ENCODE peak calls at places on chromosomes 4 and X, in six cellular contexts. Y is choroid plexus epithelial cell, M is fibroblast of lung, J is mucosa of descending colon, L is astrocyte of the spinal cord, O is cardiac fibroblast. E is an unnamed sample.

GRCh38 chrX:131779313-131779712 is 235.4 kb downstream of the OR13H1 start:
- DNase-seq in Y (no peak), M (no peak), J (no peak), L (no peak), O (no peak), E (no peak)

GRCh38 chr4:69860521-69861298 is 765 bp upstream of the SULT1E1 start:
- DNase-seq in Y (no peak), M (no peak), J (no peak), L (no peak), O (no peak), E (peak)

GRCh38 chr4:145178740-145179139 is 1.6 kb downstream of the OTUD4 start:
- DNase-seq in Y (no peak), M (no peak), J (peak), L (no peak), O (no peak), E (peak)

GRCh38 chr4:171759274-171759673 is 53.9 kb upstream of the GALNTL6 start:
- DNase-seq in Y (no peak), M (no peak), J (no peak), L (no peak), O (no peak), E (no peak)

GRCh38 chr4:14783011-14783877 is 219.0 kb upstream of the CPEB2 start:
- DNase-seq in Y (peak), M (peak), J (no peak), L (peak), O (peak), E (peak)

GRCh38 chr4:42018451-42018850 is 28.1 kb downstream of the SLC30A9 start:
- DNase-seq in Y (no peak), M (peak), J (no peak), L (peak), O (no peak), E (no peak)

GRCh38 chr4:113901994-113902787 is 77.3 kb downstream of the ARSJ start:
- DNase-seq in Y (no peak), M (no peak), J (peak), L (no peak), O (no peak), E (peak)

GRCh38 chrX:9434151-9434550 is 30.7 kb upstream of the TBL1X start:
- DNase-seq in Y (no peak), M (peak), J (no peak), L (no peak), O (no peak), E (no peak)

GRCh38 chrX:127702527-127702926 is 349.7 kb downstream of the ACTRT1 start:
- DNase-seq in Y (no peak), M (no peak), J (no peak), L (no peak), O (no peak), E (no peak)

GRCh38 chr4:28075557-28075956 is 1214.9 kb downstream of the STIM2 start:
- DNase-seq in Y (no peak), M (no peak), J (no peak), L (no peak), O (no peak), E (no peak)

GRCh38 chrX:17922303-17922702 is 61.2 kb upstream of the RAI2 start:
- DNase-seq in Y (no peak), M (no peak), J (peak), L (no peak), O (no peak), E (no peak)

GRCh38 chr4:137905930-137906329 is 336.2 kb downstream of the SLC7A11 start:
- DNase-seq in Y (peak), M (peak), J (no peak), L (peak), O (peak), E (no peak)

GRCh38 chr4:123696712-123697111 is 300.1 kb downstream of the SPRY1 start:
- DNase-seq in Y (no peak), M (no peak), J (no peak), L (no peak), O (no peak), E (no peak)

GRCh38 chr4:661856-662761 is 12.0 kb downstream of the ATP5ME start:
- DNase-seq in Y (no peak), M (no peak), J (no peak), L (no peak), O (no peak), E (no peak)

GRCh38 chr4:152052431-152053057 is 291.7 kb upstream of the GATB start:
- DNase-seq in Y (peak), M (peak), J (no peak), L (peak), O (peak), E (no peak)

GRCh38 chr4:15832523-15833451 is 54.7 kb downstream of the CD38 start:
- DNase-seq in Y (no peak), M (no peak), J (no peak), L (no peak), O (no peak), E (peak)

GRCh38 chrX:48695925-48696300 is 621 bp upstream of the SUV39H1 start:
- DNase-seq in Y (no peak), M (no peak), J (no peak), L (no peak), O (no peak), E (no peak)

GRCh38 chrX:107861056-107861455 is 35.4 kb downstream of the MID2 start:
- DNase-seq in Y (peak), M (no peak), J (no peak), L (no peak), O (no peak), E (peak)

GRCh38 chrX:68375803-68376202 is 57.5 kb downstream of the OPHN1 start:
- DNase-seq in Y (no peak), M (no peak), J (no peak), L (no peak), O (no peak), E (no peak)

GRCh38 chr4:72712997-72713396 is 144.0 kb upstream of the ADAMTS3 start:
- DNase-seq in Y (peak), M (no peak), J (no peak), L (no peak), O (no peak), E (peak)

GRCh38 chr4:69881173-69881773 is 21.3 kb upstream of the SULT1E1 start:
- DNase-seq in Y (peak), M (peak), J (peak), L (peak), O (peak), E (peak)

GRCh38 chr4:173448919-173449641 is 50.2 kb upstream of the SCRG1 start:
- DNase-seq in Y (no peak), M (no peak), J (no peak), L (no peak), O (no peak), E (no peak)

DNA sequence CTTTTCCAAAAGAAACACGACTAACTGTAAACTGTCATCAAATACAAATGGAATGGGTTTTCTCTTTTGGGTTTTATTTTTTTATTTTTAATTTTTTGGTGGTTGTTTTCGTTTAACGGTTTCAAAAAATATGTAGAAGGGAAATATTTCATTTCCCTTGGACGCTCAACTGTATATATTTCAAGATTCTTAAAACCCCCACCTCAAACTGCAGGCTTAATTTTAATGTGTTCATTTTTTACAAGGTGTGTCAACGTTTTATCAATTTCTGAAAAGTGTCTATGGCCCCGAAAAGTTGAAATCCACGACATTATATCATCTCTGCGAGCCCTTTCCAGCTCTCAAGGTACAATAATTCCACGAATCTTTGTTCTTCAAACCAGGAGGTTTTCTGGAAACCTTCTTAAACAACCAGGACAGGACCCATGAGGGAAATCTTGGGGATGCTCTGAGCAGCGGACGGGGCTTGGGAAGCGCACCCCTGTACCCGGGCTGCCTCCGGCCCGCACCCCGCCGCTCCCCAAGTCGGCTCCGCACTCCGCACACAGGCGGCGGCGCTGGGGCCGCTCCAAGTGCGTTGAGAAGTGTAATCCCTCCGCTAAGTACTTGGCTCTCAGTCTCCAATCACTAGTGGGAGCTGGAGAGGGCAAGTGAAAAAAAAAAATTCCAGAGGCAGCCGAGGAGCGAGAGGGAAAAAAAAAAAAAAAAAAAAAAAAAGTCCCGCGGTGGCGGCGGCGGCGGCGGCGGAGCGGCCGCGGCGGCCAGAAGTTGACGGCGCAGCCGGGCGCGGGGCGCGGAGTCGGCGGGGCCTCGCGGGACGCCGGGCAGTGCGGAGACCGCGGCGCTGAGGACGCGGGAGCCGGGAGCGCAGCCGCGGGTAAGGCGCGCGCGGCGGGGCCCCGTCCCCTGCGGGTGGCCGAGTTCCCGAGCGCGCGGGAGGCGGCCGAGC is at the start of gene BMPR1B:
- DNase-seq in Y (peak), M (peak), J (peak), L (peak), O (peak), E (peak)
- H3K4me3 ChIP-seq in Y (peak), M (peak), J (no peak), L (peak), O (peak), E (peak)

DNA sequence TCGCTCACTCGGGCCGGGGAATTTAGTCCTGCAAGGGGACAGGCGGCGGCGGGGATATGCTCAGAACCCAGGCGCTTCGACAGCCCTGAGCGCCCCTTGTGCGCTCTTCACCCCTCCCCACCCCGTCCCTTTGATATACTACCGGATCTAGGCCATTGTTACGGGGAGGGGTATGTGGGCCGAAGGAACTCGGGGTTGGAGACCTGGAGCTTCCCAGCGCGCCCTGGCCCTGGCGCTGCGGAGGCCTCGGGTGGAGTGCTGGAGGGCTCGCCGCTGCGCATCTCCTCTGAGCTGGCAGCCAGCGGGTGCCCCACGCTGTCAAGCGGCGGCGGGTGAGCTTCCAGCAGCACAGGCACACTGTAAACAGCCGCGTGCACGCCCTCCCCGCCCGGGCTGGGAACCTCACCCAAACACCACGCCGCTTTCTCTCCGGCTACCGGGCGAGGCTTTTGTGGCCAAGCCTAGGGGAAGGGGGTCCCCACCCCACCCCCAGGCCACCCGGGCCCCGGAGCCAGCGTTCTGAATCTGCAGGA is 54.5 kb upstream of the BCOR start:
- DNase-seq in Y (no peak), M (no peak), J (peak), L (no peak), O (no peak), E (no peak)
- TF ChIP-seq CTCF in Y (no peak), M (no peak), J (no peak), L (no peak), O (no peak), E (no peak)

GRCh38 chr4:13054410-13054970 is 429.6 kb downstream of the RAB28 start:
- DNase-seq in Y (no peak), M (no peak), J (no peak), L (no peak), O (no peak), E (peak)

GRCh38 chr4:13059015-13059414 is 425.1 kb downstream of the RAB28 start:
- DNase-seq in Y (no peak), M (no peak), J (no peak), L (no peak), O (no peak), E (peak)

DNA sequence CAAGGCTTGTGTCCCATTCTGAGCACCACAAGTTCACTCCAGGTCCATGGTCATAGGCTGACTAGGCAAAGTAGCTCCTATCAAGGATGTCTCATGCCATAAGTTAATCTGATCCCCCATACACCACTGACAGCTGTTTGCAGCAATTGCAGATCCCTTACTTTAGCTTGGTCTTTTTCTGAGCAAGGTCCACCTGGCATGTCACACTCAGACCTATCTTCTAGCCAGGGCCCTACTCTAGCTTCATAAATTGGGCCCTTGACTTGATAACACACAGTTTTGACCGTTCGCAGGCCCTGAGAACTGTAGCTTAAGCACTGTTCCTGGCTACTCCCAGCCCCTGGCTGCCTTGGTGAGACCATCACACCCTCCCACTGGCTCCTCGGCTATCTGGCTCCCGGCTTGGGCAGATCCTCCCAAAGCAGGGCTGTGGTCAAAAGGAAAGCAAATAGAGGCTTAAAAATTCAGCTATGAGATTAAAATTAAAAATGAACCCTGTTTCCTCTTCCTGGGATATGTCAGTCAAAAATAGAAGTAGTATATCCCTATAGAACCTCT is 427.4 kb downstream of the RAB28 start:
- DNase-seq in Y (no peak), M (no peak), J (no peak), L (no peak), O (no peak), E (no peak)
- H3K4me3 ChIP-seq in Y (no peak), M (no peak), J (no peak), L (no peak), O (no peak), E (no peak)

DNA sequence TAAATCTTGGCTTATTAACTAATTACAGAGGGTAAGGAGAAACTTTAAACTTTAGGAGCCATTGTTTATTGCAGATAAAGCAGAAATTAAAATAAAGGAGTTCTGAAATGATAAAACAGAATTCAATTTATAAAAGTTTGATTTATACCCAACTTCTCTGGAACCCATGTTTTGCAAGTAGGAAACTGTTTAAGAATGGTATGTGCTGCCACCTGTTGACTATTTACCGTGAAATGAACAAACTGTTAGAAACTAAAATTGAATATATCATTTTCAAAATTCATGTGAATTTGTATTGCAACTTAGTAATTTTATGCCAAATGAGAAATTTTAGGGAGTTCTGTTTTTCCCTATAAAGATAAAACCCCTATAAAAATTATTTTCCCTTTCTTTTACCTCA is 11.0 kb upstream of the TBC1D8B start:
- DNase-seq in Y (peak), M (peak), J (peak), L (no peak), O (peak), E (peak)
- TF ChIP-seq CTCF in Y (peak), M (no peak), J (no peak), L (peak), O (no peak), E (peak)

DNA sequence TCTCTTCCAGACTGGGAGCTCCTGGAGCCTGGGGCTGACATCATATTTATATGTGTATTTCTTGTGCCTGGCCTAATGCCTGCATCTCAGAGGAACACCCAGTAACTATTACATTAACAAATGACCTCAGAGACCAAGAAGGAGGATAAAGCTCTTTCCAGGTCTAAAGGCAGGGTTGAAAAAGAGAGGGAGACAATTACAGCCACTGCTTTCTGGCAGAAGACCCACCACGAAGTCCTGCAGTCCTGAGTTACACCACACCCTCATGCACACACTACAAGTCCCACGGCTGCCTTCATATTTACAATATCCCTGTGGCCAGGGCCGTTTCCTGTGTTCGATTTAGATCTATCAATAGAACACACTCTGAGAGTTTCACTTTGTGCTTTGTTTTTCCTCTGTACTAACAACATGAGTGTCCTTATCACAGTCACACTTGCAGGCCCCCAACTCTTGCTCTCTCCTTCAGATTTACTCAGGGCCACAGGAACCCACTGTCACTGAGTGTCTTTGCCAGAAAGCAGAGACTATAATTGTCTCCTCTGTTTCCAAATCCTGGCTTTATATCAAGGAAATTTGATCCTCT is 535.5 kb downstream of the MID1IP1 start:
- DNase-seq in Y (peak), M (peak), J (peak), L (peak), O (no peak), E (no peak)
- H3K4me3 ChIP-seq in Y (no peak), M (no peak), J (no peak), L (no peak), O (no peak), E (no peak)

DNA sequence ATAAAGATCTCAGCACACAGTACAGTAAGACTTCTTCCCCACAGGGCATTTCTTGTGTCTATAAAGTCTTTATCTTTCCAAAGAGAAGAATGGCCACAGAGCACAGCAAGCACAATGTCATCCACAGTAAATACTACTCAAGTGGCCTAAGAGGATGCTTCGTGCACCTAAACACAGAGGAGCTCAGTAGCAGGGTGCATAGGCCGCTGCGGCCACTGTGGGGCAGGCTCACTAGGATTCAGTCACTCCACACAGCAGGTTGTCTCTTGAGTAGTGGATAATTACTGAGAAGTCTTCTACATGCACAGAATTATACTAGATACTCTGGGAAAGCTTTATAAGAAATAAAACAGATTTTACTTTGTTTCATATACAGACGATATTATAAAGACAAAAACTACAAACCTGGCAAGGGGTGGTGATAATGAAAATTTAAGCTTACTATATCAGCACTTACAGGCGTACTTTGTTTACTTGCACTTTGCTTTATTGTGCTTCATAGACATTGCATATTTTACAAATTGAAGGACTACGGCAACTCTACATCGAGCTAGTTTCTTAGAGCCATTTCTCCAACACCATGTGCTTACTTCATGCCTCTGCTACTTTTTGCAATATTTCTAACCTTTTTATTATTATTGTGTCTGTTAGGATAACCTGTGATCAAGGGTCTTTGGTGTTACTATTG is 78.5 kb downstream of the PRDM5 start:
- DNase-seq in Y (no peak), M (no peak), J (peak), L (no peak), O (no peak), E (peak)
- TF ChIP-seq CTCF in Y (peak), M (no peak), J (peak), L (peak), O (peak), E (peak)

E was measured in epithelial cell of esophagus.